ENCODE peak calls at places on chromosomes 12 and 14, in five cellular contexts. L, V, R, Q and S are unnamed samples. For H3K4me1, the result is how much of the 10 kb centered on the place peaks cover.

GRCh38 chr14:68088463-68088862 is 268.9 kb downstream of the RAD51B start:
- DNase-seq in L (peak), R (no peak), V (no peak), Q (no peak), S (no peak)

GRCh38 chr12:96329018-96329417 is 71.2 kb downstream of the CDK17 start:
- DNase-seq in V (no peak), Q (no peak), R (no peak), L (no peak), S (no peak)

GRCh38 chr14:32202468-32202865 is 602 bp downstream of the RNU6-8 start:
- DNase-seq in L (no peak), V (no peak), Q (no peak), R (peak), S (no peak)

GRCh38 chr14:77316872-77317271 is 3.8 kb downstream of the POMT2 start:
- DNase-seq in L (no peak), Q (no peak), V (peak), R (no peak), S (no peak)

GRCh38 chr14:69355955-69356321 is 42.2 kb downstream of the ERH start:
- DNase-seq in V (peak), Q (no peak), L (no peak), R (no peak), S (no peak)

GRCh38 chr12:65511134-65511912 is 232.8 kb downstream of the MSRB3 start:
- DNase-seq in L (no peak), Q (no peak), R (no peak), V (peak), S (no peak)

GRCh38 chr12:74899031-74899829 is 310.4 kb downstream of the KCNC2 start:
- DNase-seq in Q (no peak), L (no peak), V (no peak), R (no peak), S (no peak)

GRCh38 chr14:38078393-38078792 is 129.3 kb upstream of the SSTR1 start:
- DNase-seq in R (no peak), V (no peak), L (no peak), Q (peak), S (no peak)

GRCh38 chr12:12079291-12079690 is 8.6 kb downstream of the BCL2L14 start:
- DNase-seq in V (no peak), R (no peak), L (no peak), Q (no peak), S (no peak)

GRCh38 chr12:127809236-127809635 is 457.7 kb upstream of the TMEM132C start:
- DNase-seq in L (no peak), Q (no peak), R (no peak), V (no peak), S (peak)

GRCh38 chr14:99037777-99038176 is 234.2 kb downstream of the BCL11B start:
- DNase-seq in L (no peak), V (no peak), Q (no peak), R (no peak), S (no peak)

GRCh38 chr14:51041853-51042252 is 53.1 kb downstream of the TRIM9 start:
- DNase-seq in V (no peak), R (no peak), Q (no peak), L (no peak), S (no peak)

GRCh38 chr14:99590746-99591555 is 13.1 kb downstream of the CCDC85C start:
- DNase-seq in R (no peak), L (no peak), Q (no peak), V (no peak), S (peak)

GRCh38 chr14:36663404-36664321 is 2.0 kb downstream of the PAX9 start:
- DNase-seq in L (no peak), Q (no peak), V (no peak), R (no peak), S (no peak)

GRCh38 chr14:25622752-25623151 is 572.8 kb upstream of the STXBP6 start:
- DNase-seq in V (peak), Q (no peak), L (no peak), R (no peak), S (no peak)

GRCh38 chr14:49508124-49508523 is 78.1 kb downstream of the RPS29 start:
- DNase-seq in L (no peak), Q (no peak), R (no peak), V (no peak), S (no peak)

GRCh38 chr14:52692248-52692962 is 3.0 kb downstream of the ERO1A start:
- DNase-seq in R (no peak), V (no peak), L (no peak), Q (no peak), S (peak)

GRCh38 chr14:52695481-52696091 is at the start of gene ERO1A:
- DNase-seq in V (peak), L (peak), Q (peak), R (peak), S (peak)

GRCh38 chr14:52693532-52693931 is 1.8 kb downstream of the ERO1A start:
- DNase-seq in L (no peak), V (no peak), R (no peak), Q (no peak), S (no peak)

GRCh38 chr14:52693004-52693403 is 2.4 kb downstream of the ERO1A start:
- DNase-seq in R (no peak), V (no peak), L (no peak), Q (no peak), S (no peak)

GRCh38 chr14:52694761-52695480 is 437 bp downstream of the ERO1A start:
- DNase-seq in R (peak), Q (peak), L (no peak), V (peak), S (peak)
- TF ChIP-seq POLR2A in R (no peak), Q (no peak), L (no peak), V (no peak), S (no peak)

DNA sequence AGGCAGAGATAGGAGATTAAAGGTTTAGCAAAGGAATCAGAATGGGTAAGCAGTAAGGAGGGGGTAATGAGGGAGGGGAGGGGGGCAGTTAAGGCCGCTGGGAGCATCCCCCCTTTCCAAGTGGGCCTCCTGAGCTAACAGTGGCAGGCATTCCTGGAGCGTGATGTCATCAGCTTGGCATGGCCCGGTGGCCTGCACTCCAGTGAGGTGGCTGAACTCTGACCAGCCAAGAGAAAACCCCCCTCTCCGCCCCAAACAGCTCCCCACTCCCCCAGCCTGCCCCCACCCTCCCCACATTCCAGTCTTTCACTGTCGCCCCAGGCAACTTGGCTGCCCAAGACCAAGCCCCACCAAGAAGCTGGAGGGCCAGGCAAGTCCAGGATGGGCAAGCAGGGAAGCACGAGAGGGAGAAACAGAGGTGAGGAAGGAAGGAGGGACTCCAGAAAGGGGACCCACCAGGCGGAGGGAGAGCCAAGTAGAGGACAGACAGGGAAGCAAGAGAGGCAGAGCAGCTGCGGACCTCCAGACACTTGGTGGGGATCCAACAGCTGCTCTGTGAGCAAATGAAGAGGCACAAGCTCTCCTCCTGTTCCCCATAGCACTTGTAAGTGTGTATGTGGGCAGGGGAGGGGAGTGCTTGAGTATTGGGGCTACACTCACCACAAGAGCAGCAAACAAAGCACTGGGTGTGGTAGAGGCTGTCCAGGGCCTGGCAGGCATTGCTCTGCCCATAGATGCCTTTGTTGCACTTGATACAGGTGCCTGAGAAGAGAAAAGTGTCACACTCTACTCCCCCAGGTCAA is 4.5 kb downstream of the AJUBA start:
- DNase-seq in V (peak), L (peak), R (peak), Q (no peak), S (peak)
- H3K4me3 ChIP-seq in V (no peak), L (peak), R (no peak), Q (no peak), S (no peak)

GRCh38 chr12:46455648-46456352 is 83.2 kb upstream of the SLC38A2 start:
- DNase-seq in R (no peak), Q (no peak), V (peak), L (no peak), S (no peak)
- H3K4me1 ChIP-seq in R (under half), Q (under half), V (under half), L (under half), S (under half)

GRCh38 chr12:84929486-84929885 is 16.9 kb upstream of the SLC6A15 start:
- DNase-seq in Q (no peak), V (no peak), L (no peak), R (no peak), S (no peak)
- TF ChIP-seq POLR2A in Q (no peak), V (no peak), L (no peak), R (no peak), S (no peak)

DNA sequence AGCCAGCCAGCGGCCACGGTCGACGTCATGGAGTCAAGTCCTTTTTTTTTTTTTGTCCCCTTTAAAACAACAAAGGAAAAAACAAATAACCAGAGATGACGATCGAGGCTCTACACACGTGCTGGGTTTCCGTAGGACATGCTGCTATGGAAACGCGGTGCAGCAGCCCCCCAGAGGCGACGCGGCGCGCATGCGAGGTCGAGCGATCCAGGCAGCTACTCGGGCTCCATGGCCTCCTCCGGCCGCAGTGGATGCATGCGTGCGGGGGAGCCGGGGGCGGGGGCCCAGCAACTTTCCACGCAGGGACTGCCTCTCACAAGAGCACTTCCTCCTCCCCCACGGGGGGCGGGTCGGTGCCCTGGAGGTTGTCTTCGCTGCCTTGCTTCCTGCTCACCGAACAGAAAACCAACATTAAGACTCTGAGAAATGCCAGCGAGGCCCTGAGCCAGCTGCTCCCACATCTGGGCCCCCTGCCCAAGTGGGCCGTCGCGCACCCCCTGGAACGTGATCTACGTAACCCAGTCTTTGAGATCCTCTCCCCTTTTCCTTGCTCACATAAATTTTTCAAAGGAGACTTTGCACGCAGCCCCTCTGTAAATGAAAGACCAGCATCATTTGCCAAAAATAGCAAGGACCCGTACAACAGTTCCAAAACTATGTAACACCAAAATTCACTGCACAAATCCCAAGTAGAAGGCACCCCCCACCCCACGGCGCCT is 30.7 kb downstream of the P2RX4 start:
- DNase-seq in Q (peak), L (no peak), V (peak), R (peak), S (peak)
- H3K4me3 ChIP-seq in Q (peak), L (no peak), V (no peak), R (peak), S (no peak)

GRCh38 chr14:75319021-75319420 is 40.4 kb downstream of the FOS start:
- DNase-seq in R (no peak), V (no peak), L (no peak), Q (no peak), S (no peak)

GRCh38 chr14:75310295-75311059 is 31.8 kb downstream of the FOS start:
- DNase-seq in L (peak), R (peak), V (peak), Q (no peak), S (peak)

GRCh38 chr14:75317148-75317547 is 38.5 kb downstream of the FOS start:
- DNase-seq in V (no peak), R (no peak), L (no peak), Q (no peak), S (no peak)

GRCh38 chr14:75318353-75318752 is 39.7 kb downstream of the FOS start:
- DNase-seq in Q (no peak), R (no peak), V (no peak), L (no peak), S (no peak)

DNA sequence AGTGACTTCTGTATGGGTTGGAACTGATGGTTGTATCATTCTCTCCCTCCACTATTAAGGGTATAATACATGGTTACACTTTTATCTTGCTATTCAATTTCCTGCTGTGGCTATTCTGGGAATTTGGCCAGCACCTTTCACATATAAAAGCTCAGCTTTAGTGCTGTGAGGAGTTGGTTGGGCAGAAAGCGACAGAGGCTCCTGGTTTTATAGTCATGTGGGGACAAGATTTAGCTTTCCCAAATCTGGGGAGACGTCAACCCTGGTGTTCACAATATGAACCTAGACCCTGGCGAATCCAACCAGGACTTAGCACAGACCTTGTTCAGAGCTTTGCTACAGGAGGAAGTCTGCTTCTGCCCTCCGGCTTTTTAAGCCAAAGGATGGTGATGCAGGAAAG is 36.5 kb downstream of the FOS start:
- DNase-seq in V (peak), Q (no peak), R (peak), L (no peak), S (peak)
- H3K4me1 ChIP-seq in V (under half), Q (under half), R (under half), L (under half), S (under half)

GRCh38 chr12:3299929-3300832 is 190.8 kb upstream of the PRMT8 start:
- DNase-seq in L (peak), R (peak), V (peak), Q (peak), S (peak)
- TF ChIP-seq POLR2A in L (no peak), R (no peak), V (no peak), Q (no peak), S (no peak)

GRCh38 chr14:100825691-100826331 is at the start of gene MEG3:
- DNase-seq in Q (no peak), L (peak), R (peak), V (peak), S (peak)
- H3K4me3 ChIP-seq in Q (peak), L (peak), R (peak), V (peak), S (peak)

GRCh38 chr12:124564232-124564958 is 3.0 kb downstream of the NCOR2 start:
- DNase-seq in Q (no peak), V (no peak), R (no peak), L (no peak), S (no peak)

GRCh38 chr12:124562796-124563181 is 4.6 kb downstream of the NCOR2 start:
- DNase-seq in Q (no peak), L (no peak), R (no peak), V (no peak), S (no peak)

GRCh38 chr12:124562018-124562795 is 5.2 kb downstream of the NCOR2 start:
- DNase-seq in R (no peak), V (no peak), L (no peak), Q (no peak), S (no peak)

GRCh38 chr12:124563809-124564208 is 3.6 kb downstream of the NCOR2 start:
- DNase-seq in L (no peak), Q (no peak), V (no peak), R (no peak), S (no peak)

GRCh38 chr12:124563401-124563800 is 4.0 kb downstream of the NCOR2 start:
- DNase-seq in L (no peak), Q (no peak), R (no peak), V (no peak), S (no peak)
- H3K4me1 ChIP-seq in L (under half), Q (under half), R (under half), V (under half), S (half or more)

DNA sequence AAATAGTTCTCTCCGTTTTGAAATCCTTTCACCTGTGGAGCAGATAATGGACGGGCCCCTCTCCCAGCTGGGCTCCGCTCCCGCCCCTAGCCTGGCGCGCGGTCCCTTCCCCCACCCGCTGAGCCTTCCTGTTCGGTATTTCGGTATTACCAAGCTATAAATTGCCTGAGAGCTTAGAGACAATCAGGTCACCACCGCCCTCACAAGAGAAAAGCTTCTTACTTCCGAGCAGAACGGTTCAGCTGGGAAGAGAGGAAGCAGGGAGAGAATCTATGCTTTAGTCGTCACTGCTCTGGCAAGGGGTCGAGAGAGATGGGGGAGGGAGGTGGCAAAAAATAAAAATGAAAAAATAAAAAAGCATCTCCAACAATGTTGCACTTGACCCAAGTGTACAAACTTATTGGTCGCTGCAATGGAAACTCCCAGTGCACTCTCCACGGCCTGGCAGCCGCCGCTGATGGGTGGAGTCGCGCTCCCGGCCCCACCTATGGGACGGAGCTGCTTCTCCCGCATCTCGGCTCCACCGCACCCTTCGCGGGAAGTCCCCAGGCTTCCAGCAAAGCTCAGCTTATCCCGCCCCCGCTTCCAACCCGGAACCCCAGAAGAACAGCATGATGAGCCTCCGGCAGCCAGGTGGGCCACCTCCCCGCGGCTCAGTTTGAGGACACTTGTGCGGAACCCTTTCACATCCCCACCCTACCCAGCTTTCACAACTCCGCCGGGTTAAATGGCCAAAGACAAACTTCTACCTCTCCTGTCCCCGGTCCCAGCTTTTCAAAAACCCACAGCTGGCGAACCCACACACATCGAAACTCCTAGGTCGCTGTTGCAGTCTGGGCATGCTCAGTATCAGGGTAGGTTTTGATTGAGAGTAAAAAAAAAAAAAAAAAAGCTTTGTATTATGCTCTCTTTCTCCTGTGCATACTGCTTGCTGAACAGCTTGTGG is 819 bp upstream of the SYT1 start:
- DNase-seq in L (peak), V (peak), R (peak), Q (peak), S (peak)
- TF ChIP-seq POLR2A in L (peak), V (no peak), R (no peak), Q (no peak), S (no peak)